ENCODE peak calls at places on chromosome 20, in eight cellular contexts. One of them, this sample, is unnamed.

GRCh38 chr20:15831201-15831600 is 742.0 kb downstream of the KIF16B start:
- DNase-seq in suprapubic skin: no peak
- DNase-seq in prostate gland: no peak
- DNase-seq in breast epithelium: no peak
- DNase-seq in spleen: no peak
- DNase-seq in HCT116: no peak
- DNase-seq in stomach: no peak
- DNase-seq in sigmoid colon: no peak
- DNase-seq in this sample: no peak

GRCh38 chr20:53678990-53679596 is 85.5 kb upstream of the ZNF217 start:
- DNase-seq in HCT116: no peak
- DNase-seq in spleen: no peak
- DNase-seq in breast epithelium: no peak
- DNase-seq in sigmoid colon: no peak
- DNase-seq in stomach: no peak
- DNase-seq in prostate gland: no peak
- DNase-seq in suprapubic skin: no peak
- DNase-seq in this sample: no peak

GRCh38 chr20:12173333-12173732 is 255.6 kb downstream of the BTBD3 start:
- DNase-seq in HCT116: no peak
- DNase-seq in spleen: no peak
- DNase-seq in stomach: no peak
- DNase-seq in prostate gland: no peak
- DNase-seq in breast epithelium: no peak
- DNase-seq in suprapubic skin: no peak
- DNase-seq in sigmoid colon: no peak
- DNase-seq in this sample: no peak

GRCh38 chr20:60250251-60250650 is 292.0 kb downstream of the CDH26 start:
- DNase-seq in breast epithelium: no peak
- DNase-seq in sigmoid colon: no peak
- DNase-seq in stomach: no peak
- DNase-seq in suprapubic skin: no peak
- DNase-seq in HCT116: no peak
- DNase-seq in prostate gland: no peak
- DNase-seq in spleen: no peak
- DNase-seq in this sample: no peak

GRCh38 chr20:60559462-60559861 is 601.2 kb downstream of the CDH26 start:
- DNase-seq in stomach: no peak
- DNase-seq in prostate gland: no peak
- DNase-seq in breast epithelium: no peak
- DNase-seq in HCT116: no peak
- DNase-seq in sigmoid colon: no peak
- DNase-seq in suprapubic skin: no peak
- DNase-seq in spleen: no peak
- DNase-seq in this sample: no peak

GRCh38 chr20:57439432-57439831 is 48.2 kb downstream of the RBM38 start:
- DNase-seq in stomach: peak; percentile 94
- DNase-seq in sigmoid colon: peak; percentile 95
- DNase-seq in HCT116: no peak
- DNase-seq in spleen: peak; percentile 78
- DNase-seq in prostate gland: peak; percentile 92
- DNase-seq in suprapubic skin: no peak
- DNase-seq in breast epithelium: peak; percentile 96
- DNase-seq in this sample: peak; percentile 77

GRCh38 chr20:16119909-16120308 is 453.3 kb downstream of the KIF16B start:
- DNase-seq in prostate gland: no peak
- DNase-seq in HCT116: no peak
- DNase-seq in sigmoid colon: no peak
- DNase-seq in suprapubic skin: no peak
- DNase-seq in stomach: no peak
- DNase-seq in spleen: no peak
- DNase-seq in breast epithelium: no peak
- DNase-seq in this sample: no peak

GRCh38 chr20:48622421-48622820 is 205.4 kb downstream of the PREX1 start:
- DNase-seq in stomach: no peak
- DNase-seq in sigmoid colon: no peak
- DNase-seq in breast epithelium: no peak
- DNase-seq in suprapubic skin: no peak
- DNase-seq in HCT116: no peak
- DNase-seq in prostate gland: no peak
- DNase-seq in spleen: peak; percentile 58
- DNase-seq in this sample: no peak

GRCh38 chr20:44637490-44638372 is 13.8 kb downstream of the ADA start:
- DNase-seq in prostate gland: no peak
- DNase-seq in sigmoid colon: peak; percentile 88
- DNase-seq in breast epithelium: no peak
- DNase-seq in suprapubic skin: peak; percentile 86
- DNase-seq in HCT116: no peak
- DNase-seq in stomach: no peak
- DNase-seq in spleen: no peak
- DNase-seq in this sample: no peak

GRCh38 chr20:17202668-17203067 is 24.2 kb upstream of the PCSK2 start:
- DNase-seq in HCT116: no peak
- DNase-seq in breast epithelium: no peak
- DNase-seq in stomach: no peak
- DNase-seq in spleen: no peak
- DNase-seq in sigmoid colon: no peak
- DNase-seq in prostate gland: no peak
- DNase-seq in suprapubic skin: no peak
- DNase-seq in this sample: no peak

GRCh38 chr20:61903575-61904340 is 161.9 kb downstream of the TAF4 start:
- DNase-seq in HCT116: no peak
- DNase-seq in breast epithelium: no peak
- DNase-seq in stomach: no peak
- DNase-seq in suprapubic skin: no peak
- DNase-seq in sigmoid colon: no peak
- DNase-seq in spleen: peak; percentile 71
- DNase-seq in prostate gland: no peak
- DNase-seq in this sample: no peak

GRCh38 chr20:12970372-12970821 is 38.4 kb upstream of the SPTLC3 start:
- DNase-seq in prostate gland: no peak
- DNase-seq in sigmoid colon: no peak
- DNase-seq in stomach: no peak
- DNase-seq in suprapubic skin: no peak
- DNase-seq in HCT116: no peak
- DNase-seq in spleen: no peak
- DNase-seq in breast epithelium: no peak
- DNase-seq in this sample: peak; percentile 9

GRCh38 chr20:9359561-9360308 is 154.7 kb upstream of the LAMP5 start:
- DNase-seq in HCT116: peak; percentile 46
- DNase-seq in stomach: peak; percentile 38
- DNase-seq in suprapubic skin: no peak
- DNase-seq in sigmoid colon: peak; percentile 70
- DNase-seq in spleen: no peak
- DNase-seq in prostate gland: peak; percentile 47
- DNase-seq in breast epithelium: no peak
- DNase-seq in this sample: peak; percentile 55

GRCh38 chr20:60068509-60068908 is 110.3 kb downstream of the CDH26 start:
- DNase-seq in stomach: no peak
- DNase-seq in sigmoid colon: no peak
- DNase-seq in breast epithelium: no peak
- DNase-seq in spleen: no peak
- DNase-seq in suprapubic skin: no peak
- DNase-seq in prostate gland: no peak
- DNase-seq in HCT116: no peak
- DNase-seq in this sample: no peak

GRCh38 chr20:60437418-60437817 is 479.2 kb downstream of the CDH26 start:
- DNase-seq in prostate gland: no peak
- DNase-seq in sigmoid colon: no peak
- DNase-seq in HCT116: no peak
- DNase-seq in stomach: no peak
- DNase-seq in breast epithelium: no peak
- DNase-seq in suprapubic skin: no peak
- DNase-seq in spleen: no peak
- DNase-seq in this sample: no peak

GRCh38 chr20:48307277-48307676 is 520.5 kb downstream of the PREX1 start:
- DNase-seq in suprapubic skin: no peak
- DNase-seq in breast epithelium: no peak
- DNase-seq in sigmoid colon: no peak
- DNase-seq in prostate gland: no peak
- DNase-seq in HCT116: no peak
- DNase-seq in stomach: no peak
- DNase-seq in spleen: no peak
- DNase-seq in this sample: no peak

GRCh38 chr20:16528078-16528477 is 45.2 kb downstream of the KIF16B start:
- DNase-seq in spleen: no peak
- DNase-seq in HCT116: peak; percentile 81
- DNase-seq in suprapubic skin: no peak
- DNase-seq in stomach: peak; percentile 54
- DNase-seq in sigmoid colon: no peak
- DNase-seq in prostate gland: peak; percentile 75
- DNase-seq in breast epithelium: peak; percentile 36
- DNase-seq in this sample: peak; percentile 78

GRCh38 chr20:14959506-14960493 is 622.4 kb upstream of the FLRT3 start:
- DNase-seq in spleen: no peak
- DNase-seq in suprapubic skin: no peak
- DNase-seq in stomach: no peak
- DNase-seq in HCT116: no peak
- DNase-seq in prostate gland: no peak
- DNase-seq in breast epithelium: no peak
- DNase-seq in sigmoid colon: no peak
- DNase-seq in this sample: no peak

GRCh38 chr20:35700625-35701148 is 1.5 kb downstream of the ROMO1 start:
- DNase-seq in breast epithelium: no peak
- DNase-seq in sigmoid colon: peak; percentile 59
- DNase-seq in spleen: no peak
- DNase-seq in HCT116: no peak
- DNase-seq in prostate gland: no peak
- DNase-seq in suprapubic skin: no peak
- DNase-seq in stomach: peak; percentile 18
- DNase-seq in this sample: no peak
- TF ChIP-seq POLR2AphosphoS5 in breast epithelium: no peak
- TF ChIP-seq POLR2AphosphoS5 in sigmoid colon: peak; percentile 30
- TF ChIP-seq POLR2AphosphoS5 in spleen: peak; percentile 55
- TF ChIP-seq POLR2AphosphoS5 in HCT116: peak; percentile 50
- TF ChIP-seq POLR2AphosphoS5 in prostate gland: no peak
- TF ChIP-seq POLR2AphosphoS5 in suprapubic skin: no peak
- TF ChIP-seq POLR2AphosphoS5 in stomach: no peak
- TF ChIP-seq POLR2AphosphoS5 in this sample: no peak

GRCh38 chr20:35171753-35172433 is at the start of gene PROCR:
- DNase-seq in prostate gland: peak; percentile 86
- DNase-seq in suprapubic skin: peak; percentile 92
- DNase-seq in HCT116: peak; percentile 92
- DNase-seq in stomach: peak; percentile 72
- DNase-seq in spleen: peak; percentile 88
- DNase-seq in sigmoid colon: peak; percentile 95
- DNase-seq in breast epithelium: peak; percentile 86
- DNase-seq in this sample: peak; percentile 87
- TF ChIP-seq POLR2A in prostate gland: no peak
- TF ChIP-seq POLR2A in suprapubic skin: no peak
- TF ChIP-seq POLR2A in HCT116: peak; percentile 36
- TF ChIP-seq POLR2A in stomach: no peak
- TF ChIP-seq POLR2A in spleen: no peak
- TF ChIP-seq POLR2A in sigmoid colon: no peak
- TF ChIP-seq POLR2A in breast epithelium: no peak
- TF ChIP-seq POLR2A in this sample: no peak

GRCh38 chr20:50429412-50429811 is 80.8 kb upstream of the PTPN1 start:
- DNase-seq in stomach: no peak
- DNase-seq in prostate gland: no peak
- DNase-seq in sigmoid colon: no peak
- DNase-seq in spleen: no peak
- DNase-seq in HCT116: no peak
- DNase-seq in breast epithelium: no peak
- DNase-seq in suprapubic skin: no peak
- DNase-seq in this sample: no peak
- H3K27ac ChIP-seq in stomach: no peak overlapping the region
- H3K27ac ChIP-seq in prostate gland: peak overlapping the region; percentile 76
- H3K27ac ChIP-seq in sigmoid colon: no peak overlapping the region
- H3K27ac ChIP-seq in spleen: no peak overlapping the region
- H3K27ac ChIP-seq in HCT116: no peak overlapping the region
- H3K27ac ChIP-seq in breast epithelium: peak overlapping the region; percentile 94
- H3K27ac ChIP-seq in suprapubic skin: peak overlapping the region; percentile 76
- H3K27ac ChIP-seq in this sample: no peak overlapping the region

GRCh38 chr20:51154708-51155690 is 132.1 kb upstream of the KCNG1 start:
- DNase-seq in prostate gland: no peak
- DNase-seq in HCT116: no peak
- DNase-seq in stomach: no peak
- DNase-seq in suprapubic skin: no peak
- DNase-seq in breast epithelium: no peak
- DNase-seq in sigmoid colon: no peak
- DNase-seq in spleen: no peak
- DNase-seq in this sample: no peak

GRCh38 chr20:51158226-51158625 is 135.3 kb upstream of the KCNG1 start:
- DNase-seq in spleen: no peak
- DNase-seq in sigmoid colon: no peak
- DNase-seq in stomach: no peak
- DNase-seq in HCT116: no peak
- DNase-seq in prostate gland: no peak
- DNase-seq in suprapubic skin: no peak
- DNase-seq in breast epithelium: no peak
- DNase-seq in this sample: no peak

GRCh38 chr20:51156796-51157119 is 133.9 kb upstream of the KCNG1 start:
- DNase-seq in sigmoid colon: no peak
- DNase-seq in breast epithelium: no peak
- DNase-seq in suprapubic skin: no peak
- DNase-seq in prostate gland: no peak
- DNase-seq in spleen: no peak
- DNase-seq in stomach: no peak
- DNase-seq in HCT116: no peak
- DNase-seq in this sample: no peak

GRCh38 chr20:51153867-51154707 is 131.2 kb upstream of the KCNG1 start:
- DNase-seq in sigmoid colon: no peak
- DNase-seq in breast epithelium: no peak
- DNase-seq in spleen: no peak
- DNase-seq in suprapubic skin: no peak
- DNase-seq in HCT116: no peak
- DNase-seq in stomach: no peak
- DNase-seq in prostate gland: no peak
- DNase-seq in this sample: no peak

DNA sequence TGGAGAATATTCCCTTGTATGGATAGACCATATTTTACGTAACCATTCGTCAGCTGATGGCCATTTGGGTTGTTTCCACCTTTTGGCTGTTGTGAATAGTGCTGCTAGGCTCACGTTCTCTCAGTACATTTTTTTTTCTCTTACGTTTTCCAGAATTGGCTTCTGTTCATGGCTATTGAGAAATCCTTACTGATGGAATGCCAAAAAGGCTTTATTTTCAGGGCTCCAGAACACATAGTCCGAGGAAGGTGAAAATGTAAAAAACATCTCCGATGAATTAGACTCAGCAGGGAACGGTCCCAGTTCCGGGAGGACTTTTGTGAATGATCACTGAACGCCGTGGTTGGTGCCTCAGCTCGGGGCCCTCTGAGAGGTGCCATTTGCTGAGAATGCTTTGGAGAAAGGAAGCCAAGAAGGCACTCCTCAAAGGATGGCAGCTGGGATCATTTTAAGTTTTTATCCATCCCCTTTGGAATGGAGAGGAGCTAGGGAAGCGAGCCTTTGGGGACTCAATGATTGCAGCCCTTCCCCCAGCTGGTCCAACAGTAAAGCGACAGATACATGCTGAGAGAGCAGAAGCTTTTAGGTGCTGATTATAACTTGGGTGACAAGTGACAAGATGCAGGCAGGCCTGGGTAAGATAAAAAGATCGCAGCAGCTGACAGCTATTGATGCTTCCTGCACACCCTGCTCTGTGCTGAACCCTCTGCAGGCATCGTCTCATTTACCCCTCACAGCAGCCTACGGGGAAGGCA is 133.3 kb upstream of the KCNG1 start:
- DNase-seq in breast epithelium: peak; percentile 49
- DNase-seq in sigmoid colon: peak; percentile 86
- DNase-seq in HCT116: no peak
- DNase-seq in spleen: no peak
- DNase-seq in prostate gland: no peak
- DNase-seq in suprapubic skin: no peak
- DNase-seq in stomach: no peak
- DNase-seq in this sample: no peak
- TF ChIP-seq POLR2AphosphoS5 in breast epithelium: no peak
- TF ChIP-seq POLR2AphosphoS5 in sigmoid colon: peak; percentile 94
- TF ChIP-seq POLR2AphosphoS5 in HCT116: no peak
- TF ChIP-seq POLR2AphosphoS5 in spleen: no peak
- TF ChIP-seq POLR2AphosphoS5 in prostate gland: peak; percentile 73
- TF ChIP-seq POLR2AphosphoS5 in suprapubic skin: no peak
- TF ChIP-seq POLR2AphosphoS5 in stomach: peak; percentile 21
- TF ChIP-seq POLR2AphosphoS5 in this sample: peak; percentile 70

This sample was measured in transverse colon.